ENCODE peak calls at places on chromosomes 4 and X, in eight cellular contexts. K, Z, U, F, D, Q, E and T are unnamed samples.
A peak's percentile ranks its signal among the peaks of the same experiment; 100 is the strongest.

GRCh38 chrX:7925867-7926472 is 1.2 kb downstream of the PNPLA4 start:
- DNase-seq in K (peak; percentile 68), Z (peak; percentile 37), U (peak; percentile 47), F (peak; percentile 71), D (peak; percentile 25), Q (peak; percentile 85), E (peak; percentile 64), T (peak; percentile 75)

GRCh38 chr4:5051210-5051691 is at the start of gene STK32B:
- DNase-seq in K (peak; percentile 88), Z (peak; percentile 56), U (peak; percentile 81), F (peak; percentile 76), D (no peak), Q (peak; percentile 29), E (peak; percentile 28), T (peak; percentile 84)

GRCh38 chr4:141686146-141686775 is 49.9 kb downstream of the IL15 start:
- DNase-seq in K (no peak), Z (no peak), U (no peak), F (no peak), D (no peak), Q (no peak), E (no peak), T (no peak)

GRCh38 chr4:6087669-6088068 is 69.4 kb upstream of the C4orf50 start:
- DNase-seq in K (peak; percentile 79), Z (peak; percentile 11), U (no peak), F (peak; percentile 76), D (no peak), Q (no peak), E (no peak), T (peak; percentile 16)

GRCh38 chrX:19981987-19982386 is 8.9 kb downstream of the BCLAF3 start:
- DNase-seq in K (peak; percentile 10), Z (no peak), U (no peak), F (no peak), D (no peak), Q (no peak), E (no peak), T (no peak)

GRCh38 chr4:110793890-110794588 is 171.2 kb upstream of the PITX2 start:
- DNase-seq in K (peak; percentile 83), Z (no peak), U (no peak), F (peak; percentile 17), D (no peak), Q (no peak), E (no peak), T (no peak)

GRCh38 chr4:47466061-47466785 is 2.7 kb upstream of the COMMD8 start:
- DNase-seq in K (no peak), Z (no peak), U (no peak), F (no peak), D (no peak), Q (no peak), E (no peak), T (no peak)

GRCh38 chrX:131704136-131704695 is 160.3 kb downstream of the OR13H1 start:
- DNase-seq in K (no peak), Z (peak; percentile 4), U (no peak), F (no peak), D (no peak), Q (peak; percentile 89), E (peak; percentile 93), T (no peak)

GRCh38 chr4:88159137-88159725 is 792 bp upstream of the ABCG2 start:
- DNase-seq in K (no peak), Z (peak; percentile 4), U (peak; percentile 75), F (no peak), D (no peak), Q (no peak), E (no peak), T (peak; percentile 2)

GRCh38 chr4:37628977-37629609 is 57.1 kb downstream of the RELL1 start:
- DNase-seq in K (no peak), Z (no peak), U (no peak), F (peak; percentile 67), D (peak; percentile 52), Q (no peak), E (no peak), T (peak; percentile 67)

GRCh38 chr4:123023647-123024046 is 101.2 kb upstream of the NUDT6 start:
- DNase-seq in K (no peak), Z (no peak), U (no peak), F (no peak), D (no peak), Q (no peak), E (no peak), T (no peak)

GRCh38 chr4:99624141-99624719 is 33.4 kb downstream of the C4orf54 start:
- DNase-seq in K (no peak), Z (no peak), U (no peak), F (no peak), D (no peak), Q (no peak), E (no peak), T (no peak)

GRCh38 chrX:106401965-106402559 is 209.7 kb upstream of the RADX start:
- DNase-seq in K (no peak), Z (no peak), U (no peak), F (no peak), D (no peak), Q (no peak), E (peak; percentile 50), T (peak; percentile 20)

GRCh38 chr4:139749313-139749712 is 83.7 kb downstream of the MGST2 start:
- DNase-seq in K (no peak), Z (no peak), U (no peak), F (no peak), D (no peak), Q (no peak), E (no peak), T (no peak)

GRCh38 chr4:1872918-1873269 is 1.7 kb downstream of the NSD2 start:
- DNase-seq in K (no peak), Z (no peak), U (no peak), F (no peak), D (no peak), Q (peak; percentile 77), E (no peak), T (no peak)

GRCh38 chr4:7238300-7238960 is 46.1 kb downstream of the SORCS2 start:
- DNase-seq in K (peak; percentile 58), Z (no peak), U (no peak), F (no peak), D (no peak), Q (no peak), E (no peak), T (no peak)

GRCh38 chr4:21514022-21514421 is 434.6 kb downstream of the KCNIP4 start:
- DNase-seq in K (no peak), Z (no peak), U (no peak), F (no peak), D (no peak), Q (no peak), E (no peak), T (no peak)

GRCh38 chrX:153960786-153961185 is 10.8 kb downstream of the HCFC1 start:
- DNase-seq in K (no peak), Z (no peak), U (no peak), F (no peak), D (no peak), Q (no peak), E (no peak), T (no peak)
- H3K36me3 ChIP-seq in K (no peaks in the 10 kb centered on the region), Z (peaks cover 75% of the 10 kb centered on the region), U (peaks cover 76% of the 10 kb centered on the region), F (no peaks in the 10 kb centered on the region), D (peaks cover 4% of the 10 kb centered on the region), Q (peaks cover 77% of the 10 kb centered on the region), E (no peaks in the 10 kb centered on the region), T (no peaks in the 10 kb centered on the region)

GRCh38 chrX:38937926-38938325 is 136.7 kb downstream of the MID1IP1 start:
- DNase-seq in K (no peak), Z (no peak), U (no peak), F (no peak), D (no peak), Q (no peak), E (no peak), T (no peak)

GRCh38 chrX:38943120-38943519 is 141.9 kb downstream of the MID1IP1 start:
- DNase-seq in K (no peak), Z (no peak), U (no peak), F (no peak), D (no peak), Q (no peak), E (no peak), T (no peak)

GRCh38 chrX:38939067-38939466 is 137.8 kb downstream of the MID1IP1 start:
- DNase-seq in K (no peak), Z (no peak), U (no peak), F (no peak), D (peak; percentile 62), Q (no peak), E (no peak), T (no peak)

GRCh38 chrX:38940547-38940946 is 139.3 kb downstream of the MID1IP1 start:
- DNase-seq in K (no peak), Z (no peak), U (no peak), F (no peak), D (no peak), Q (no peak), E (no peak), T (no peak)

GRCh38 chrX:38941675-38942074 is 140.4 kb downstream of the MID1IP1 start:
- DNase-seq in K (no peak), Z (no peak), U (no peak), F (no peak), D (no peak), Q (no peak), E (no peak), T (no peak)
- H3K27ac ChIP-seq in K (no peak overlapping the region), Z (peak overlapping the region; percentile 51), U (no peak overlapping the region), F (no peak overlapping the region), D (no peak overlapping the region), Q (no peak overlapping the region), E (no peak overlapping the region), T (no peak overlapping the region)

GRCh38 chr4:186592961-186593586 is 37.7 kb upstream of the MTNR1A start:
- DNase-seq in K (no peak), Z (no peak), U (no peak), F (no peak), D (no peak), Q (no peak), E (no peak), T (no peak)

GRCh38 chr4:186596346-186596745 is 41.0 kb upstream of the MTNR1A start:
- DNase-seq in K (no peak), Z (no peak), U (no peak), F (no peak), D (no peak), Q (no peak), E (no peak), T (no peak)

GRCh38 chr4:186591651-186592050 is 36.3 kb upstream of the MTNR1A start:
- DNase-seq in K (no peak), Z (no peak), U (no peak), F (no peak), D (no peak), Q (no peak), E (no peak), T (no peak)

GRCh38 chr4:186593587-186593973 is 38.2 kb upstream of the MTNR1A start:
- DNase-seq in K (no peak), Z (no peak), U (no peak), F (no peak), D (no peak), Q (no peak), E (no peak), T (no peak)

DNA sequence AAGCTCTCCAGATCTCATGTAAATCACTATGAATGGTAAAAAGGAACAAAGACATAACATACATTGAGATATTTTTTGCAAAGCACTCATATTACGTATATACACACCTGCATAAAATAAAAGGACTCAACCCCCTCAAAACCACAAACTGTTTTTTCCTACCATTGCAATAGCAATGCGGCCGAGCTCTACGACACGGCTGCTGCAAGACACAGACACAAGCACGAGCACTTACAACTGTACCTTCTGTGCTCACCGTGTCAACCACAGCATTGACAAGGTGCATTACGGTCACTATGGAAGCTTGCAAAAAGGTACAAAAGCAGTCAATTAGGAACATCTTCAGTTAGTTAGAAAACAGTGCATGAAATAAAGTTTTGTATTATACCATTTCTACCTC is 37.1 kb upstream of the MTNR1A start:
- DNase-seq in K (no peak), Z (no peak), U (no peak), F (no peak), D (no peak), Q (no peak), E (no peak), T (no peak)
- H3K36me3 ChIP-seq in K (peaks cover 33% of the 10 kb centered on the region), Z (peaks cover 91% of the 10 kb centered on the region), U (peaks cover 28% of the 10 kb centered on the region), F (no peaks in the 10 kb centered on the region), D (no peaks in the 10 kb centered on the region), Q (no peaks in the 10 kb centered on the region), E (no peaks in the 10 kb centered on the region), T (peaks cover 46% of the 10 kb centered on the region)

GRCh38 chr4:80417019-80417418 is 81.5 kb downstream of the CFAP299 start:
- DNase-seq in K (no peak), Z (no peak), U (no peak), F (no peak), D (no peak), Q (no peak), E (no peak), T (no peak)
- H3K27ac ChIP-seq in K (no peak overlapping the region), Z (no peak overlapping the region), U (no peak overlapping the region), F (no peak overlapping the region), D (no peak overlapping the region), Q (no peak overlapping the region), E (no peak overlapping the region), T (no peak overlapping the region)